ENCODE peak calls at places on chromosomes 4 and X, in ten cellular contexts. One of them, this sample, is unnamed.

GRCh38 chrX:15143050-15143824 is 126.6 kb downstream of the ASB9 start:
- DNase-seq in naive thymus-derived CD8-positive, alpha-beta T cell: peak; percentile 6
- DNase-seq in amniotic epithelial cell: peak; percentile 35
- DNase-seq in fibroblast of villous mesenchyme: peak; percentile 32
- DNase-seq in CD8-positive, alpha-beta memory T cell: peak; percentile 24
- DNase-seq in activated naive CD4-positive, alpha-beta T cell: peak; percentile 57
- DNase-seq in T-helper 1 cell: peak; percentile 30
- DNase-seq in activated CD4-positive, alpha-beta T cell treated with anti-CD3 and anti-CD28 coated beads, Interleukin-2, amount 10 ng/mL, durations not matched to agents 7 days and 5 days: peak; percentile 60
- DNase-seq in non-pigmented ciliary epithelial cell: no peak
- DNase-seq in GM12892: no peak
- DNase-seq in this sample: peak; percentile 37

GRCh38 chr4:127624176-127624575 is 8.6 kb upstream of the INTU start:
- DNase-seq in non-pigmented ciliary epithelial cell: no peak
- DNase-seq in fibroblast of villous mesenchyme: no peak
- DNase-seq in activated naive CD4-positive, alpha-beta T cell: no peak
- DNase-seq in CD8-positive, alpha-beta memory T cell: no peak
- DNase-seq in amniotic epithelial cell: no peak
- DNase-seq in GM12892: no peak
- DNase-seq in T-helper 1 cell: no peak
- DNase-seq in activated CD4-positive, alpha-beta T cell treated with anti-CD3 and anti-CD28 coated beads, Interleukin-2, amount 10 ng/mL, durations not matched to agents 7 days and 5 days: no peak
- DNase-seq in naive thymus-derived CD8-positive, alpha-beta T cell: no peak
- DNase-seq in this sample: no peak

GRCh38 chr4:157576671-157577070 is 356.1 kb downstream of the GRIA2 start:
- DNase-seq in activated naive CD4-positive, alpha-beta T cell: no peak
- DNase-seq in GM12892: no peak
- DNase-seq in amniotic epithelial cell: no peak
- DNase-seq in CD8-positive, alpha-beta memory T cell: no peak
- DNase-seq in activated CD4-positive, alpha-beta T cell treated with anti-CD3 and anti-CD28 coated beads, Interleukin-2, amount 10 ng/mL, durations not matched to agents 7 days and 5 days: no peak
- DNase-seq in naive thymus-derived CD8-positive, alpha-beta T cell: no peak
- DNase-seq in T-helper 1 cell: no peak
- DNase-seq in non-pigmented ciliary epithelial cell: no peak
- DNase-seq in fibroblast of villous mesenchyme: no peak
- DNase-seq in this sample: no peak

GRCh38 chrX:136273986-136274385 is 22.8 kb upstream of the MAP7D3 start:
- DNase-seq in fibroblast of villous mesenchyme: no peak
- DNase-seq in non-pigmented ciliary epithelial cell: no peak
- DNase-seq in naive thymus-derived CD8-positive, alpha-beta T cell: no peak
- DNase-seq in CD8-positive, alpha-beta memory T cell: no peak
- DNase-seq in amniotic epithelial cell: no peak
- DNase-seq in GM12892: no peak
- DNase-seq in activated naive CD4-positive, alpha-beta T cell: no peak
- DNase-seq in activated CD4-positive, alpha-beta T cell treated with anti-CD3 and anti-CD28 coated beads, Interleukin-2, amount 10 ng/mL, durations not matched to agents 7 days and 5 days: no peak
- DNase-seq in T-helper 1 cell: no peak
- DNase-seq in this sample: no peak

GRCh38 chr4:1566838-1567518 is 117.1 kb downstream of the FAM53A start:
- DNase-seq in fibroblast of villous mesenchyme: no peak
- DNase-seq in CD8-positive, alpha-beta memory T cell: no peak
- DNase-seq in activated naive CD4-positive, alpha-beta T cell: no peak
- DNase-seq in non-pigmented ciliary epithelial cell: no peak
- DNase-seq in activated CD4-positive, alpha-beta T cell treated with anti-CD3 and anti-CD28 coated beads, Interleukin-2, amount 10 ng/mL, durations not matched to agents 7 days and 5 days: no peak
- DNase-seq in naive thymus-derived CD8-positive, alpha-beta T cell: no peak
- DNase-seq in T-helper 1 cell: no peak
- DNase-seq in GM12892: no peak
- DNase-seq in amniotic epithelial cell: no peak
- DNase-seq in this sample: no peak

GRCh38 chr4:125105561-125105960 is 209.2 kb upstream of the FAT4 start:
- DNase-seq in activated CD4-positive, alpha-beta T cell treated with anti-CD3 and anti-CD28 coated beads, Interleukin-2, amount 10 ng/mL, durations not matched to agents 7 days and 5 days: no peak
- DNase-seq in activated naive CD4-positive, alpha-beta T cell: no peak
- DNase-seq in non-pigmented ciliary epithelial cell: no peak
- DNase-seq in GM12892: no peak
- DNase-seq in fibroblast of villous mesenchyme: peak; percentile 56
- DNase-seq in CD8-positive, alpha-beta memory T cell: no peak
- DNase-seq in naive thymus-derived CD8-positive, alpha-beta T cell: no peak
- DNase-seq in T-helper 1 cell: no peak
- DNase-seq in amniotic epithelial cell: peak; percentile 62
- DNase-seq in this sample: no peak

GRCh38 chr4:30770049-30770549 is 49.9 kb downstream of the PCDH7 start:
- DNase-seq in activated CD4-positive, alpha-beta T cell treated with anti-CD3 and anti-CD28 coated beads, Interleukin-2, amount 10 ng/mL, durations not matched to agents 7 days and 5 days: no peak
- DNase-seq in GM12892: no peak
- DNase-seq in CD8-positive, alpha-beta memory T cell: no peak
- DNase-seq in activated naive CD4-positive, alpha-beta T cell: no peak
- DNase-seq in naive thymus-derived CD8-positive, alpha-beta T cell: no peak
- DNase-seq in T-helper 1 cell: no peak
- DNase-seq in non-pigmented ciliary epithelial cell: no peak
- DNase-seq in amniotic epithelial cell: peak; percentile 90
- DNase-seq in fibroblast of villous mesenchyme: peak; percentile 72
- DNase-seq in this sample: no peak

GRCh38 chrX:13401724-13402123 is 81.9 kb upstream of the ATXN3L start:
- DNase-seq in non-pigmented ciliary epithelial cell: no peak
- DNase-seq in activated CD4-positive, alpha-beta T cell treated with anti-CD3 and anti-CD28 coated beads, Interleukin-2, amount 10 ng/mL, durations not matched to agents 7 days and 5 days: no peak
- DNase-seq in fibroblast of villous mesenchyme: no peak
- DNase-seq in naive thymus-derived CD8-positive, alpha-beta T cell: no peak
- DNase-seq in T-helper 1 cell: no peak
- DNase-seq in GM12892: no peak
- DNase-seq in CD8-positive, alpha-beta memory T cell: no peak
- DNase-seq in activated naive CD4-positive, alpha-beta T cell: no peak
- DNase-seq in amniotic epithelial cell: no peak
- DNase-seq in this sample: no peak

GRCh38 chrX:17559728-17560379 is 177.4 kb upstream of the SCML1 start:
- DNase-seq in T-helper 1 cell: no peak
- DNase-seq in activated naive CD4-positive, alpha-beta T cell: no peak
- DNase-seq in CD8-positive, alpha-beta memory T cell: no peak
- DNase-seq in amniotic epithelial cell: no peak
- DNase-seq in GM12892: no peak
- DNase-seq in naive thymus-derived CD8-positive, alpha-beta T cell: no peak
- DNase-seq in activated CD4-positive, alpha-beta T cell treated with anti-CD3 and anti-CD28 coated beads, Interleukin-2, amount 10 ng/mL, durations not matched to agents 7 days and 5 days: no peak
- DNase-seq in fibroblast of villous mesenchyme: peak; percentile 60
- DNase-seq in non-pigmented ciliary epithelial cell: no peak
- DNase-seq in this sample: no peak

GRCh38 chr4:69321153-69321729 is 41.0 kb downstream of the UGT2B28 start:
- DNase-seq in fibroblast of villous mesenchyme: no peak
- DNase-seq in CD8-positive, alpha-beta memory T cell: no peak
- DNase-seq in activated naive CD4-positive, alpha-beta T cell: no peak
- DNase-seq in non-pigmented ciliary epithelial cell: no peak
- DNase-seq in amniotic epithelial cell: no peak
- DNase-seq in T-helper 1 cell: no peak
- DNase-seq in activated CD4-positive, alpha-beta T cell treated with anti-CD3 and anti-CD28 coated beads, Interleukin-2, amount 10 ng/mL, durations not matched to agents 7 days and 5 days: no peak
- DNase-seq in GM12892: no peak
- DNase-seq in naive thymus-derived CD8-positive, alpha-beta T cell: no peak
- DNase-seq in this sample: no peak

GRCh38 chr4:176226736-176227135 is 31.4 kb upstream of the SPATA4 start:
- DNase-seq in activated naive CD4-positive, alpha-beta T cell: no peak
- DNase-seq in non-pigmented ciliary epithelial cell: no peak
- DNase-seq in T-helper 1 cell: no peak
- DNase-seq in activated CD4-positive, alpha-beta T cell treated with anti-CD3 and anti-CD28 coated beads, Interleukin-2, amount 10 ng/mL, durations not matched to agents 7 days and 5 days: no peak
- DNase-seq in fibroblast of villous mesenchyme: peak; percentile 6
- DNase-seq in amniotic epithelial cell: no peak
- DNase-seq in GM12892: no peak
- DNase-seq in CD8-positive, alpha-beta memory T cell: no peak
- DNase-seq in naive thymus-derived CD8-positive, alpha-beta T cell: no peak
- DNase-seq in this sample: no peak

GRCh38 chr4:23976423-23976822 is 86.6 kb upstream of the PPARGC1A start:
- DNase-seq in activated CD4-positive, alpha-beta T cell treated with anti-CD3 and anti-CD28 coated beads, Interleukin-2, amount 10 ng/mL, durations not matched to agents 7 days and 5 days: no peak
- DNase-seq in non-pigmented ciliary epithelial cell: no peak
- DNase-seq in activated naive CD4-positive, alpha-beta T cell: no peak
- DNase-seq in fibroblast of villous mesenchyme: no peak
- DNase-seq in T-helper 1 cell: no peak
- DNase-seq in GM12892: no peak
- DNase-seq in amniotic epithelial cell: no peak
- DNase-seq in CD8-positive, alpha-beta memory T cell: no peak
- DNase-seq in naive thymus-derived CD8-positive, alpha-beta T cell: no peak
- DNase-seq in this sample: no peak

GRCh38 chr4:20046931-20047677 is 204.6 kb upstream of the SLIT2 start:
- DNase-seq in activated naive CD4-positive, alpha-beta T cell: no peak
- DNase-seq in CD8-positive, alpha-beta memory T cell: no peak
- DNase-seq in fibroblast of villous mesenchyme: no peak
- DNase-seq in non-pigmented ciliary epithelial cell: no peak
- DNase-seq in amniotic epithelial cell: no peak
- DNase-seq in T-helper 1 cell: no peak
- DNase-seq in GM12892: no peak
- DNase-seq in naive thymus-derived CD8-positive, alpha-beta T cell: no peak
- DNase-seq in activated CD4-positive, alpha-beta T cell treated with anti-CD3 and anti-CD28 coated beads, Interleukin-2, amount 10 ng/mL, durations not matched to agents 7 days and 5 days: no peak
- DNase-seq in this sample: no peak

GRCh38 chrX:41273638-41274037 is 60.3 kb upstream of the DDX3X start:
- DNase-seq in T-helper 1 cell: no peak
- DNase-seq in amniotic epithelial cell: peak; percentile 90
- DNase-seq in non-pigmented ciliary epithelial cell: no peak
- DNase-seq in GM12892: no peak
- DNase-seq in CD8-positive, alpha-beta memory T cell: no peak
- DNase-seq in fibroblast of villous mesenchyme: no peak
- DNase-seq in activated naive CD4-positive, alpha-beta T cell: no peak
- DNase-seq in activated CD4-positive, alpha-beta T cell treated with anti-CD3 and anti-CD28 coated beads, Interleukin-2, amount 10 ng/mL, durations not matched to agents 7 days and 5 days: no peak
- DNase-seq in naive thymus-derived CD8-positive, alpha-beta T cell: no peak
- DNase-seq in this sample: no peak

GRCh38 chr4:83392562-83392961 is 57.9 kb upstream of the HPSE start:
- DNase-seq in fibroblast of villous mesenchyme: no peak
- DNase-seq in activated CD4-positive, alpha-beta T cell treated with anti-CD3 and anti-CD28 coated beads, Interleukin-2, amount 10 ng/mL, durations not matched to agents 7 days and 5 days: no peak
- DNase-seq in CD8-positive, alpha-beta memory T cell: no peak
- DNase-seq in non-pigmented ciliary epithelial cell: no peak
- DNase-seq in activated naive CD4-positive, alpha-beta T cell: no peak
- DNase-seq in GM12892: no peak
- DNase-seq in naive thymus-derived CD8-positive, alpha-beta T cell: no peak
- DNase-seq in T-helper 1 cell: no peak
- DNase-seq in amniotic epithelial cell: no peak
- DNase-seq in this sample: no peak

GRCh38 chrX:73127700-73128241 is 48.5 kb upstream of the PABPC1L2A start:
- DNase-seq in GM12892: no peak
- DNase-seq in non-pigmented ciliary epithelial cell: no peak
- DNase-seq in activated CD4-positive, alpha-beta T cell treated with anti-CD3 and anti-CD28 coated beads, Interleukin-2, amount 10 ng/mL, durations not matched to agents 7 days and 5 days: no peak
- DNase-seq in T-helper 1 cell: no peak
- DNase-seq in amniotic epithelial cell: no peak
- DNase-seq in CD8-positive, alpha-beta memory T cell: peak; percentile 1
- DNase-seq in activated naive CD4-positive, alpha-beta T cell: no peak
- DNase-seq in fibroblast of villous mesenchyme: no peak
- DNase-seq in naive thymus-derived CD8-positive, alpha-beta T cell: no peak
- DNase-seq in this sample: no peak

GRCh38 chr4:180809439-180809838 is 1433.8 kb upstream of the TENM3 start:
- DNase-seq in activated naive CD4-positive, alpha-beta T cell: no peak
- DNase-seq in naive thymus-derived CD8-positive, alpha-beta T cell: no peak
- DNase-seq in fibroblast of villous mesenchyme: peak; percentile 12
- DNase-seq in non-pigmented ciliary epithelial cell: peak; percentile 32
- DNase-seq in T-helper 1 cell: no peak
- DNase-seq in GM12892: no peak
- DNase-seq in activated CD4-positive, alpha-beta T cell treated with anti-CD3 and anti-CD28 coated beads, Interleukin-2, amount 10 ng/mL, durations not matched to agents 7 days and 5 days: no peak
- DNase-seq in amniotic epithelial cell: peak; percentile 31
- DNase-seq in CD8-positive, alpha-beta memory T cell: no peak
- DNase-seq in this sample: no peak

GRCh38 chrX:54044877-54045328 is 630 bp upstream of the PHF8 start:
- DNase-seq in activated CD4-positive, alpha-beta T cell treated with anti-CD3 and anti-CD28 coated beads, Interleukin-2, amount 10 ng/mL, durations not matched to agents 7 days and 5 days: no peak
- DNase-seq in non-pigmented ciliary epithelial cell: no peak
- DNase-seq in T-helper 1 cell: no peak
- DNase-seq in naive thymus-derived CD8-positive, alpha-beta T cell: no peak
- DNase-seq in activated naive CD4-positive, alpha-beta T cell: no peak
- DNase-seq in CD8-positive, alpha-beta memory T cell: no peak
- DNase-seq in GM12892: no peak
- DNase-seq in amniotic epithelial cell: peak; percentile 8
- DNase-seq in fibroblast of villous mesenchyme: no peak
- DNase-seq in this sample: no peak

GRCh38 chrX:45622538-45622937 is 421.9 kb upstream of the DIPK2B start:
- DNase-seq in activated CD4-positive, alpha-beta T cell treated with anti-CD3 and anti-CD28 coated beads, Interleukin-2, amount 10 ng/mL, durations not matched to agents 7 days and 5 days: no peak
- DNase-seq in CD8-positive, alpha-beta memory T cell: no peak
- DNase-seq in activated naive CD4-positive, alpha-beta T cell: no peak
- DNase-seq in amniotic epithelial cell: peak; percentile 13
- DNase-seq in GM12892: no peak
- DNase-seq in T-helper 1 cell: no peak
- DNase-seq in fibroblast of villous mesenchyme: peak; percentile 18
- DNase-seq in naive thymus-derived CD8-positive, alpha-beta T cell: no peak
- DNase-seq in non-pigmented ciliary epithelial cell: no peak
- DNase-seq in this sample: no peak

GRCh38 chr4:84647307-84647884 is 64.5 kb downstream of the CDS1 start:
- DNase-seq in non-pigmented ciliary epithelial cell: no peak
- DNase-seq in fibroblast of villous mesenchyme: peak; percentile 64
- DNase-seq in T-helper 1 cell: no peak
- DNase-seq in activated CD4-positive, alpha-beta T cell treated with anti-CD3 and anti-CD28 coated beads, Interleukin-2, amount 10 ng/mL, durations not matched to agents 7 days and 5 days: no peak
- DNase-seq in activated naive CD4-positive, alpha-beta T cell: no peak
- DNase-seq in naive thymus-derived CD8-positive, alpha-beta T cell: no peak
- DNase-seq in CD8-positive, alpha-beta memory T cell: no peak
- DNase-seq in GM12892: no peak
- DNase-seq in amniotic epithelial cell: peak; percentile 49
- DNase-seq in this sample: no peak

GRCh38 chr4:15378055-15378454 is 49.8 kb upstream of the C1QTNF7 start:
- DNase-seq in activated CD4-positive, alpha-beta T cell treated with anti-CD3 and anti-CD28 coated beads, Interleukin-2, amount 10 ng/mL, durations not matched to agents 7 days and 5 days: no peak
- DNase-seq in amniotic epithelial cell: peak; percentile 13
- DNase-seq in CD8-positive, alpha-beta memory T cell: no peak
- DNase-seq in fibroblast of villous mesenchyme: peak; percentile 56
- DNase-seq in naive thymus-derived CD8-positive, alpha-beta T cell: no peak
- DNase-seq in non-pigmented ciliary epithelial cell: no peak
- DNase-seq in T-helper 1 cell: no peak
- DNase-seq in activated naive CD4-positive, alpha-beta T cell: no peak
- DNase-seq in GM12892: no peak
- DNase-seq in this sample: no peak

GRCh38 chr4:183200453-183200852 is 101.4 kb downstream of the WWC2 start:
- DNase-seq in fibroblast of villous mesenchyme: peak; percentile 71
- DNase-seq in non-pigmented ciliary epithelial cell: peak; percentile 79
- DNase-seq in GM12892: no peak
- DNase-seq in T-helper 1 cell: no peak
- DNase-seq in activated CD4-positive, alpha-beta T cell treated with anti-CD3 and anti-CD28 coated beads, Interleukin-2, amount 10 ng/mL, durations not matched to agents 7 days and 5 days: no peak
- DNase-seq in naive thymus-derived CD8-positive, alpha-beta T cell: no peak
- DNase-seq in amniotic epithelial cell: peak; percentile 94
- DNase-seq in activated naive CD4-positive, alpha-beta T cell: no peak
- DNase-seq in CD8-positive, alpha-beta memory T cell: no peak
- DNase-seq in this sample: no peak

GRCh38 chrX:11336201-11336600 is 43.0 kb downstream of the AMELX start:
- DNase-seq in amniotic epithelial cell: no peak
- DNase-seq in fibroblast of villous mesenchyme: no peak
- DNase-seq in T-helper 1 cell: no peak
- DNase-seq in activated naive CD4-positive, alpha-beta T cell: no peak
- DNase-seq in naive thymus-derived CD8-positive, alpha-beta T cell: no peak
- DNase-seq in activated CD4-positive, alpha-beta T cell treated with anti-CD3 and anti-CD28 coated beads, Interleukin-2, amount 10 ng/mL, durations not matched to agents 7 days and 5 days: no peak
- DNase-seq in GM12892: no peak
- DNase-seq in non-pigmented ciliary epithelial cell: no peak
- DNase-seq in CD8-positive, alpha-beta memory T cell: no peak
- DNase-seq in this sample: no peak

GRCh38 chr4:39467470-39467869 is 8.6 kb downstream of the LIAS start:
- DNase-seq in CD8-positive, alpha-beta memory T cell: no peak
- DNase-seq in fibroblast of villous mesenchyme: no peak
- DNase-seq in T-helper 1 cell: no peak
- DNase-seq in naive thymus-derived CD8-positive, alpha-beta T cell: no peak
- DNase-seq in activated naive CD4-positive, alpha-beta T cell: no peak
- DNase-seq in amniotic epithelial cell: no peak
- DNase-seq in non-pigmented ciliary epithelial cell: no peak
- DNase-seq in GM12892: no peak
- DNase-seq in activated CD4-positive, alpha-beta T cell treated with anti-CD3 and anti-CD28 coated beads, Interleukin-2, amount 10 ng/mL, durations not matched to agents 7 days and 5 days: no peak
- DNase-seq in this sample: no peak

GRCh38 chr4:122874194-122874593 is 47.6 kb downstream of the FGF2 start:
- DNase-seq in naive thymus-derived CD8-positive, alpha-beta T cell: no peak
- DNase-seq in amniotic epithelial cell: peak; percentile 92
- DNase-seq in fibroblast of villous mesenchyme: peak; percentile 86
- DNase-seq in non-pigmented ciliary epithelial cell: peak; percentile 63
- DNase-seq in activated CD4-positive, alpha-beta T cell treated with anti-CD3 and anti-CD28 coated beads, Interleukin-2, amount 10 ng/mL, durations not matched to agents 7 days and 5 days: no peak
- DNase-seq in T-helper 1 cell: no peak
- DNase-seq in GM12892: no peak
- DNase-seq in activated naive CD4-positive, alpha-beta T cell: no peak
- DNase-seq in CD8-positive, alpha-beta memory T cell: no peak
- DNase-seq in this sample: no peak

GRCh38 chrX:26651755-26652154 is 435.8 kb downstream of the MAGEB5 start:
- DNase-seq in GM12892: no peak
- DNase-seq in CD8-positive, alpha-beta memory T cell: no peak
- DNase-seq in amniotic epithelial cell: peak; percentile 2
- DNase-seq in fibroblast of villous mesenchyme: no peak
- DNase-seq in naive thymus-derived CD8-positive, alpha-beta T cell: no peak
- DNase-seq in activated CD4-positive, alpha-beta T cell treated with anti-CD3 and anti-CD28 coated beads, Interleukin-2, amount 10 ng/mL, durations not matched to agents 7 days and 5 days: no peak
- DNase-seq in activated naive CD4-positive, alpha-beta T cell: no peak
- DNase-seq in non-pigmented ciliary epithelial cell: no peak
- DNase-seq in T-helper 1 cell: no peak
- DNase-seq in this sample: no peak

GRCh38 chr4:154049457-154050181 is 260.7 kb upstream of the SFRP2 start:
- DNase-seq in naive thymus-derived CD8-positive, alpha-beta T cell: no peak
- DNase-seq in activated CD4-positive, alpha-beta T cell treated with anti-CD3 and anti-CD28 coated beads, Interleukin-2, amount 10 ng/mL, durations not matched to agents 7 days and 5 days: no peak
- DNase-seq in amniotic epithelial cell: peak; percentile 3
- DNase-seq in GM12892: no peak
- DNase-seq in T-helper 1 cell: no peak
- DNase-seq in activated naive CD4-positive, alpha-beta T cell: no peak
- DNase-seq in non-pigmented ciliary epithelial cell: no peak
- DNase-seq in fibroblast of villous mesenchyme: peak; percentile 72
- DNase-seq in CD8-positive, alpha-beta memory T cell: no peak
- DNase-seq in this sample: no peak

GRCh38 chr4:2412534-2412884 is 5.9 kb downstream of the ZFYVE28 start:
- DNase-seq in fibroblast of villous mesenchyme: no peak
- DNase-seq in activated naive CD4-positive, alpha-beta T cell: peak; percentile 46
- DNase-seq in non-pigmented ciliary epithelial cell: no peak
- DNase-seq in T-helper 1 cell: peak; percentile 37
- DNase-seq in amniotic epithelial cell: no peak
- DNase-seq in naive thymus-derived CD8-positive, alpha-beta T cell: peak; percentile 49
- DNase-seq in activated CD4-positive, alpha-beta T cell treated with anti-CD3 and anti-CD28 coated beads, Interleukin-2, amount 10 ng/mL, durations not matched to agents 7 days and 5 days: peak; percentile 86
- DNase-seq in CD8-positive, alpha-beta memory T cell: peak; percentile 75
- DNase-seq in GM12892: no peak
- DNase-seq in this sample: no peak

This sample was measured in CD4-positive, alpha-beta memory T cell.